ENCODE peak calls at places on chromosomes 11 and 22, in nine cellular contexts. J, Q, I, P, M, O, Z, U and T are unnamed samples.

GRCh38 chr11:85698195-85698594 is 12.2 kb upstream of the CCDC89 start:
- DNase-seq in J (no peak), Q (no peak), I (no peak), P (no peak), M (no peak), O (no peak), Z (no peak), U (peak; percentile 72), T (no peak)

GRCh38 chr22:40631925-40632324 is 4.6 kb downstream of the MRTFA start:
- DNase-seq in J (no peak), Q (no peak), I (no peak), P (no peak), M (no peak), O (no peak), Z (no peak), U (no peak), T (no peak)

GRCh38 chr11:8907116-8907515 is 3.9 kb upstream of the AKIP1 start:
- DNase-seq in J (no peak), Q (no peak), I (no peak), P (no peak), M (no peak), O (no peak), Z (no peak), U (no peak), T (no peak)

GRCh38 chr11:45209000-45209399 is 62.6 kb downstream of the PRDM11 start:
- DNase-seq in J (no peak), Q (no peak), I (no peak), P (no peak), M (no peak), O (no peak), Z (no peak), U (no peak), T (no peak)

GRCh38 chr11:9838961-9839360 is 175.1 kb downstream of the SWAP70 start:
- DNase-seq in J (no peak), Q (no peak), I (no peak), P (no peak), M (no peak), O (no peak), Z (no peak), U (peak; percentile 94), T (no peak)

GRCh38 chr11:117992620-117993019 is 6.4 kb downstream of the IL10RA start:
- DNase-seq in J (no peak), Q (no peak), I (no peak), P (no peak), M (no peak), O (no peak), Z (no peak), U (no peak), T (no peak)

GRCh38 chr11:134338654-134339053 is 6.9 kb downstream of the GLB1L2 start:
- DNase-seq in J (no peak), Q (no peak), I (no peak), P (no peak), M (no peak), O (no peak), Z (no peak), U (no peak), T (no peak)

GRCh38 chr11:128765571-128766530 is 72.0 kb downstream of the FLI1 start:
- DNase-seq in J (no peak), Q (no peak), I (no peak), P (no peak), M (no peak), O (no peak), Z (no peak), U (no peak), T (no peak)

GRCh38 chr22:49673048-49673447 is 154.6 kb downstream of the BRD1 start:
- DNase-seq in J (no peak), Q (no peak), I (no peak), P (no peak), M (no peak), O (no peak), Z (no peak), U (no peak), T (peak; percentile 65)

GRCh38 chr22:49861642-49862407 is 8.2 kb downstream of the ZBED4 start:
- DNase-seq in J (no peak), Q (no peak), I (no peak), P (no peak), M (no peak), O (no peak), Z (no peak), U (no peak), T (no peak)

GRCh38 chr11:105861225-105861624 is 160.8 kb downstream of the MSANTD4 start:
- DNase-seq in J (no peak), Q (no peak), I (no peak), P (no peak), M (no peak), O (no peak), Z (no peak), U (peak; percentile 48), T (no peak)

GRCh38 chr11:76069061-76069460 is 137.2 kb downstream of the WNT11 start:
- DNase-seq in J (no peak), Q (no peak), I (no peak), P (no peak), M (no peak), O (no peak), Z (no peak), U (no peak), T (no peak)

GRCh38 chr11:12769834-12770345 is 95.7 kb downstream of the TEAD1 start:
- DNase-seq in J (no peak), Q (peak; percentile 72), I (no peak), P (peak; percentile 35), M (no peak), O (no peak), Z (no peak), U (peak; percentile 82), T (no peak)

GRCh38 chr11:111429066-111429506 is 50.0 kb upstream of the POU2AF1 start:
- DNase-seq in J (no peak), Q (peak; percentile 31), I (no peak), P (peak; percentile 54), M (no peak), O (peak; percentile 22), Z (peak; percentile 44), U (peak; percentile 66), T (peak; percentile 75)

GRCh38 chr22:20219667-20220628 is 48.2 kb downstream of the RTN4R start:
- DNase-seq in J (no peak), Q (no peak), I (no peak), P (no peak), M (no peak), O (no peak), Z (no peak), U (no peak), T (no peak)

GRCh38 chr11:60625262-60625661 is 74.2 kb upstream of the MS4A8 start:
- DNase-seq in J (no peak), Q (peak; percentile 4), I (no peak), P (peak; percentile 10), M (no peak), O (no peak), Z (no peak), U (peak; percentile 75), T (no peak)

GRCh38 chr11:93969925-93970922 is 50.9 kb upstream of the HEPHL1 start:
- DNase-seq in J (no peak), Q (no peak), I (no peak), P (no peak), M (no peak), O (no peak), Z (no peak), U (no peak), T (no peak)

GRCh38 chr11:128548655-128549255 is 38.6 kb downstream of the ETS1 start:
- DNase-seq in J (peak; percentile 11), Q (no peak), I (peak; percentile 81), P (no peak), M (no peak), O (peak; percentile 48), Z (no peak), U (peak; percentile 31), T (no peak)

GRCh38 chr11:125211191-125211953 is 46.8 kb downstream of the PKNOX2 start:
- DNase-seq in J (no peak), Q (no peak), I (no peak), P (no peak), M (no peak), O (no peak), Z (no peak), U (no peak), T (no peak)

GRCh38 chr11:2397005-2397404 is 3.5 kb upstream of the TSSC4 start:
- DNase-seq in J (no peak), Q (no peak), I (no peak), P (no peak), M (no peak), O (no peak), Z (no peak), U (no peak), T (no peak)

GRCh38 chr11:119222308-119222707 is 16.2 kb downstream of the CBL start:
- DNase-seq in J (no peak), Q (peak; percentile 37), I (no peak), P (no peak), M (peak; percentile 56), O (no peak), Z (no peak), U (peak; percentile 28), T (no peak)

GRCh38 chr11:119612814-119613213 is 116.2 kb downstream of the NECTIN1 start:
- DNase-seq in J (no peak), Q (no peak), I (no peak), P (no peak), M (no peak), O (no peak), Z (no peak), U (no peak), T (no peak)

GRCh38 chr11:75498556-75499255 is 27.0 kb downstream of the GDPD5 start:
- DNase-seq in J (no peak), Q (no peak), I (no peak), P (no peak), M (no peak), O (no peak), Z (no peak), U (peak; percentile 27), T (peak; percentile 73)

GRCh38 chr11:8773125-8773524 is 90.5 kb downstream of the RPL27A start:
- DNase-seq in J (no peak), Q (no peak), I (no peak), P (no peak), M (no peak), O (no peak), Z (no peak), U (no peak), T (no peak)

GRCh38 chr11:132821027-132821426 is 711.3 kb downstream of the OPCML start:
- DNase-seq in J (no peak), Q (peak; percentile 23), I (no peak), P (no peak), M (no peak), O (no peak), Z (no peak), U (no peak), T (no peak)

GRCh38 chr11:1730230-1730629 is 20.2 kb downstream of the IFITM10 start:
- DNase-seq in J (no peak), Q (no peak), I (no peak), P (no peak), M (no peak), O (no peak), Z (no peak), U (no peak), T (no peak)

GRCh38 chr11:34566209-34566551 is 52.6 kb upstream of the ELF5 start:
- DNase-seq in J (no peak), Q (no peak), I (no peak), P (no peak), M (no peak), O (no peak), Z (no peak), U (no peak), T (no peak)

GRCh38 chr11:30789270-30789669 is 203.1 kb upstream of the MPPED2 start:
- DNase-seq in J (no peak), Q (peak; percentile 3), I (no peak), P (no peak), M (no peak), O (no peak), Z (no peak), U (no peak), T (no peak)

GRCh38 chr22:21646608-21647590 is 4.8 kb downstream of the SDF2L1 start:
- DNase-seq in J (peak; percentile 66), Q (no peak), I (peak; percentile 56), P (peak; percentile 77), M (peak; percentile 78), O (peak; percentile 76), Z (peak; percentile 58), U (peak; percentile 79), T (no peak)

GRCh38 chr11:20367313-20367948 is 3.9 kb downstream of the HTATIP2 start:
- DNase-seq in J (peak; percentile 17), Q (peak; percentile 71), I (no peak), P (peak; percentile 44), M (peak; percentile 59), O (no peak), Z (no peak), U (peak; percentile 93), T (no peak)

GRCh38 chr22:46813816-46814597 is 51.6 kb downstream of the TBC1D22A start:
- DNase-seq in J (no peak), Q (peak; percentile 27), I (no peak), P (peak; percentile 34), M (no peak), O (no peak), Z (no peak), U (no peak), T (peak; percentile 70)